ENCODE peak calls at places on chromosome 21, in eight cellular contexts. H is activated naive CD8-positive, alpha-beta T cell treated with anti-CD3 and anti-CD28 coated beads, Interleukin-2, amount 50 U/mL, for 24 hours; V is pancreas; B is DMS79 treated with DMSO at 0.1 percent for 48 hours; Q is KBM-7; D is stimulated activated CD4-positive, alpha-beta T cell treated with anti-CD3 and anti-CD28 coated beads, Interleukin-2, amount 100 ng/mL, for 48 hours; O is nucleus accumbens; T is right cardiac atrium. Y is an unnamed sample.
A peak's percentile ranks its signal among the peaks of the same experiment; 100 is the strongest.

GRCh38 chr21:34974162-34974981 is 74.7 kb downstream of the RUNX1 start:
- DNase-seq in Q (no peak), H (peak; percentile 46), V (no peak), T (no peak), B (no peak), O (no peak), D (no peak), Y (no peak)

GRCh38 chr21:27026501-27026900 is 59.6 kb upstream of the ADAMTS5 start:
- DNase-seq in B (no peak), T (no peak), V (no peak), H (no peak), Q (no peak), D (no peak), O (no peak), Y (no peak)

GRCh38 chr21:32613436-32614043 is 1.4 kb upstream of the CFAP298 start:
- DNase-seq in T (no peak), O (no peak), V (no peak), H (no peak), D (no peak), B (no peak), Q (no peak), Y (no peak)

GRCh38 chr21:41879190-41879998 is at the start of gene PRDM15:
- DNase-seq in D (peak; percentile 79), T (peak; percentile 88), Q (peak; percentile 58), V (peak; percentile 94), O (peak; percentile 76), B (peak; percentile 73), H (peak; percentile 88), Y (peak; percentile 83)

GRCh38 chr21:27586326-27586725 is 619.4 kb upstream of the ADAMTS5 start:
- DNase-seq in D (no peak), Q (no peak), H (no peak), O (no peak), V (no peak), B (no peak), T (no peak), Y (no peak)

GRCh38 chr21:26641062-26641461 is 68.0 kb upstream of the CYYR1 start:
- DNase-seq in H (no peak), O (no peak), T (no peak), D (no peak), V (no peak), B (no peak), Q (no peak), Y (no peak)

GRCh38 chr21:31660134-31660565 is 657 bp downstream of the SOD1 start:
- DNase-seq in D (no peak), T (no peak), O (peak; percentile 33), Q (peak; percentile 38), V (no peak), B (peak; percentile 32), H (no peak), Y (peak; percentile 57)

GRCh38 chr21:15309721-15310120 is 244.9 kb upstream of the NRIP1 start:
- DNase-seq in Q (no peak), O (no peak), T (peak; percentile 59), D (no peak), V (no peak), H (no peak), B (no peak), Y (peak; percentile 13)

GRCh38 chr21:43632373-43632905 is 26.8 kb downstream of the HSF2BP start:
- DNase-seq in Q (no peak), H (no peak), B (no peak), V (no peak), T (no peak), O (no peak), D (no peak), Y (no peak)

GRCh38 chr21:26227146-26227545 is 56.6 kb upstream of the APP start:
- DNase-seq in D (no peak), V (no peak), B (no peak), H (no peak), Q (no peak), O (no peak), T (no peak), Y (no peak)

GRCh38 chr21:37358392-37358791 is 8.2 kb upstream of the DYRK1A start:
- DNase-seq in H (no peak), D (no peak), B (no peak), O (no peak), T (no peak), V (no peak), Q (peak; percentile 99), Y (no peak)

GRCh38 chr21:31198575-31198974 is 145.5 kb downstream of the TIAM1 start:
- DNase-seq in H (no peak), T (no peak), B (peak; percentile 52), O (no peak), V (no peak), D (no peak), Q (peak; percentile 72), Y (peak; percentile 74)

GRCh38 chr21:29499734-29500343 is 201.1 kb downstream of the BACH1 start:
- DNase-seq in H (peak; percentile 5), V (no peak), D (no peak), O (peak; percentile 2), B (no peak), Q (peak; percentile 76), T (no peak), Y (no peak)

GRCh38 chr21:40660461-40660860 is 186.5 kb downstream of the DSCAM start:
- DNase-seq in D (no peak), O (no peak), V (no peak), B (no peak), Q (no peak), T (no peak), H (no peak), Y (no peak)

GRCh38 chr21:44010429-44010828 is 1.7 kb upstream of the TRAPPC10 start:
- DNase-seq in B (no peak), D (no peak), H (no peak), O (no peak), V (no peak), Q (peak; percentile 75), T (no peak), Y (peak; percentile 36)